ENCODE peak calls at places on chromosomes 6 and 20, in five cellular contexts. Z, I, W, P and O are unnamed samples.

GRCh38 chr20:32945710-32946221 is 58.5 kb downstream of the SUN5 start:
- DNase-seq in W (peak; percentile 22), I (no peak), Z (peak; percentile 51), P (no peak), O (no peak)

GRCh38 chr6:15299430-15300131 is 53.7 kb downstream of the JARID2 start:
- DNase-seq in Z (peak; percentile 34), I (peak; percentile 57), W (no peak), P (peak; percentile 34), O (no peak)

GRCh38 chr20:62219992-62220665 is at the start of gene HRH3:
- DNase-seq in W (no peak), I (peak; percentile 45), P (peak; percentile 52), Z (no peak), O (no peak)

GRCh38 chr20:25116746-25117457 is 35.0 kb upstream of the VSX1 start:
- DNase-seq in I (no peak), W (no peak), P (no peak), Z (no peak), O (no peak)

GRCh38 chr6:12296255-12296573 is 6.1 kb downstream of the EDN1 start:
- DNase-seq in Z (peak; percentile 91), W (peak; percentile 79), P (no peak), I (no peak), O (peak; percentile 48)

GRCh38 chr6:147621280-147621679 is 112.8 kb downstream of the SAMD5 start:
- DNase-seq in I (no peak), Z (no peak), W (peak; percentile 48), P (no peak), O (no peak)

GRCh38 chr20:21613512-21613911 is 92.0 kb upstream of the PAX1 start:
- DNase-seq in P (no peak), W (no peak), Z (peak; percentile 30), I (no peak), O (no peak)

GRCh38 chr20:11168026-11168425 is 494.2 kb upstream of the JAG1 start:
- DNase-seq in W (no peak), Z (peak; percentile 42), I (no peak), P (no peak), O (no peak)

GRCh38 chr20:51800769-51801219 is 1.5 kb downstream of the SALL4 start:
- DNase-seq in W (peak; percentile 16), P (no peak), Z (peak; percentile 54), I (no peak), O (no peak)

DNA sequence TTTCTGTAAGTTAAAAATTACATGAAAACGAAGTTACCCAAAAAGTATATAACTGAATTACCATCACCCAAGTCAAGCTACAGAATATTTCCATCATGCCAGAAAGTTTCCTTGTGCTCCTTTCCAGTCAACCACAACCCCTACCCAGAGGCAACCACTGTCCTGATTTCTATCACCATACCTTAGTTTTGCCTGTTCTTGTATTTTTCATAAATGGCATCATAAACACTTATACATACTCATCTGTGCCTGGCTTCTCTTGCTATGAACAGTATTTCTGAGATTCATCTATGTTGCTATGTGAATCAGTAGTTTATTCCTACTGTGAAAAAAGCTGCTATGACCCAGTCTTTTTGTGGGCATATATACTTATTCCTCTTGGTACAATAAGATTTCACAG is 7.4 kb downstream of the FKBP5 start:
- DNase-seq in P (no peak), Z (no peak), W (no peak), I (no peak), O (no peak)
- H3K4me3 ChIP-seq in P (no peak overlapping the region), Z (no peak overlapping the region), W (no peak overlapping the region), I (no peak overlapping the region), O (no peak overlapping the region)

GRCh38 chr20:64254571-64255360 is 782 bp upstream of the PCMTD2 start:
- DNase-seq in P (no peak), W (no peak), Z (peak; percentile 4), I (no peak), O (no peak)

GRCh38 chr20:64254156-64254555 is 1.4 kb upstream of the PCMTD2 start:
- DNase-seq in I (no peak), W (no peak), Z (no peak), P (no peak), O (no peak)

GRCh38 chr20:64257107-64257757 is 1.7 kb downstream of the PCMTD2 start:
- DNase-seq in W (no peak), I (no peak), Z (no peak), P (no peak), O (no peak)

GRCh38 chr20:64256282-64256947 is 867 bp downstream of the PCMTD2 start:
- DNase-seq in I (no peak), Z (no peak), P (no peak), W (no peak), O (no peak)

DNA sequence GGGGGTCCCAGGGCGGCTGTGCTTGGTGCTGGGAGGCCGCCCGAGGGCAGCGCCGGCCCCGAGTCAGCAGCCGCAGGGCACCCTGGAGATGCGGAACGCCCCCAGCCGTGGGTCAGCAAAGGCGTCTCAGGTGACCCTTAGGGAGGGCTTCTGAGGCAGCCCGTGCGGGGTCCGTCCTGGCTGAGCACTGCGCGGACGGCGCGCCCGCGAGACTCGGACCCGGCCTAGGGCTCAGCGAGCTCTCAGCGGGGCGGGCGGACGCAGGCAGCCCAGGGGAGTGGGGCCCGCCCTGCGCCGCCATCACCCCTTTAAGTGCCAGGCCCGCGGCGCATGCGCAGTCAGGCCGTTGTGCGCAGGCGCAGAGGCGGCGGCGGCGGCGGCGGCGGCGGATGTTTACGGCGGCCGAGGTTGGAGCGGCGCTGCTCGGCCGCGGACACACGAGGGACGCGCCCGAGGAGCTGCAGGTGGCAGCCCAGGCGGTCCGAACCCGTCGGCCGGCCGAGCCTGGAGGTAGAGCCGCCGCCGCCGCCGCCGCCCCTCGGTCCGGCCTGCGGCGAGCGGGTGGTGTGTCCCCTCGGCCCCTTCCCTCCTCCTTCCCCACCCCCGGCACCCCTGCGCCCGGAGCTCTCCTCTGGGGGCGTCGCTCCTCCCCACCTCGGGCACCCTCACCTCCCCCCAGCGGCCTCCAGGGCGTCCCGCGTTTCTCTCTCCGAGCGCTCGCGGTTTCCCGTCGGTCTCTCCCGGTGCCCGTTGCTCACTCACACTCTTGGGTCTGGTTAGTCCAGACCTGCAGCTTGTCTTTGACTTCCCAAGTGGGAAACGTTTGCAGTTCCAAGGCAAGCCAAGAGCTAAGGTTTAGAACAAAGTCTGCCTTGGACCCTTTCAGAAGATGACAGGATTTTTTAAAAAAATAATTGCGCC is at the start of gene PCMTD2:
- DNase-seq in W (peak; percentile 83), P (peak; percentile 88), I (peak; percentile 87), Z (peak; percentile 88), O (peak; percentile 30)
- TF ChIP-seq CTCF in W (no peak), P (no peak), I (no peak), Z (no peak), O (no peak)

DNA sequence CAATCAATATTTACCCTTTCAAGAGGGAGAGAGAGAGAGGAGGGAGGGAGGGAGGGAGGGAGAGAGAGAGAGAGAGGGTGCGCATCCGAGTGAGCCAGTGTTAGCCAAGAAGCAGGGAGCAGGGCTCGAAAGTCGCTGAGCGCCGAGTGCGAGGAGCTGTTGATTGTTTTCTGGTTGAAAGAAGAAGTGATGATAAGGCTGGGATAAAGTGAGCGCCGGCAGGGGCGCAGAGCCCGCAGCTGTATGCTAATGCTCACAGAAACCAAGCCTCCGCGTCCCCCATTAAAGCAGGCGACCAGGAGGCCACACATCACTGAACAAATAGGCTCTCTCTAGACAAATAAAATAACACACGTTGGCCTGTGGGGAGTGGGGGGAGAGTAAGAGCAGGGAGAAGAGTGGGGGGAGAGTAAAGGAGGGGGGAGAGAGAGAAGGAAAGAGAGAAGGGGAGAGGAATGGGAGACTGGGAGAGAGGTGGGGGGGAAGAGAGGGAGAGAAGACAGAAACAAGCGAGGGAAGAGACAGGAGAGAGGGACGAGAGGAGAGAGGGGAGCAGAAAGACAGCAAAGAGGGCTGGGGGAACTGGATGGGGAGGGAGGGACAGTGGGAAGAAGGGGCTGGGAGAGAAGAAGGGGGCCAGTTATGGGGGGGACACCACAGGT is 5.0 kb upstream of the INSM1 start:
- DNase-seq in Z (no peak), P (no peak), W (no peak), I (no peak), O (no peak)
- H3K4me3 ChIP-seq in Z (no peak overlapping the region), P (no peak overlapping the region), W (no peak overlapping the region), I (no peak overlapping the region), O (no peak overlapping the region)

DNA sequence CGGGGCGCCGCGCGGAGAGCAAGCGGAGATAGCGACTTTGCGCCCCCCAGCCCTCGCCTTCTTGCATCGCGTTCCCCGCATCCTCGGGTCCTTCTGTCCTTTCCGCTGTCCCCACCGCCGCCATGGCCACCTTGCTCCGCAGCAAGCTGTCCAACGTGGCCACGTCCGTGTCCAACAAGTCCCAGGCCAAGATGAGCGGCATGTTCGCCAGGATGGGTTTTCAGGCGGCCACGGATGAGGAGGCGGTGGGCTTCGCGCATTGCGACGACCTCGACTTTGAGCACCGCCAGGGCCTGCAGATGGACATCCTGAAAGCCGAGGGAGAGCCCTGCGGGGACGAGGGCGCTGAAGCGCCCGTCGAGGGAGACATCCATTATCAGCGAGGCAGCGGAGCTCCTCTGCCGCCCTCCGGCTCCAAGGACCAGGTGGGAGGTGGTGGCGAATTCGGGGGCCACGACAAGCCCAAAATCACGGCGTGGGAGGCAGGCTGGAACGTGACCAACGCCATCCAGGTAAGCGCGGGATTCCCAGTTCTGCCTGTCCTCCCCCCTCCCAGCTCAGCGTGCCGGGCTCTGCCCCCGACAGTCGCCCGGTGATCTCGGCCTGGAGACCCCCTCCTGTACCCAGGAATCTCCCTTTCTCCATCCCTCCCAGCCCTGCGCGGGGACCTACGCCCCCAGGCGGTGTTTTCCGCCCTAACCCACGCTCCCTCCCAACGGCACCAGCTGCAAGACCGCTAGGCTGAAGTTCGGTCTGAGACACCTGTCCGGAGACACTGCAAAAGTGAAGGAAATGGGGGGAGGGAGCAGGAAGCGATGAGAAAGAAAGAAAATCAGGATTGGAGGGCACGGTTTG is 544 bp downstream of the SLC32A1 start:
- DNase-seq in I (no peak), W (no peak), P (no peak), Z (no peak), O (no peak)
- TF ChIP-seq CTCF in I (no peak), W (no peak), P (no peak), Z (peak; percentile 9), O (no peak)

GRCh38 chr20:49316704-49317103 is 38.8 kb upstream of the ZNFX1 start:
- DNase-seq in P (no peak), Z (no peak), I (no peak), W (no peak), O (no peak)

GRCh38 chr20:49320460-49320859 is 42.6 kb upstream of the ZNFX1 start:
- DNase-seq in P (no peak), Z (peak; percentile 72), W (peak; percentile 36), I (no peak), O (no peak)

GRCh38 chr20:49318091-49318429 is 40.2 kb upstream of the ZNFX1 start:
- DNase-seq in Z (no peak), P (no peak), W (no peak), I (no peak), O (no peak)

GRCh38 chr20:49318430-49319203 is 40.8 kb upstream of the ZNFX1 start:
- DNase-seq in P (no peak), W (no peak), I (peak; percentile 28), Z (no peak), O (no peak)

GRCh38 chr20:49319204-49319809 is 41.5 kb upstream of the ZNFX1 start:
- DNase-seq in P (no peak), Z (no peak), W (no peak), I (no peak), O (no peak)
- H3K4me3 ChIP-seq in P (peak overlapping the region; percentile 45), Z (no peak overlapping the region), W (no peak overlapping the region), I (peak overlapping the region; percentile 66), O (no peak overlapping the region)